ENCODE peak calls at places on chromosomes 12 and 14, in seven cellular contexts. I, V, O, R, B, P and D are unnamed samples.

GRCh38 chr14:84420236-84420635 is 1109.7 kb upstream of the FLRT2 start:
- DNase-seq in B (no peak), R (no peak), P (no peak), I (no peak), O (no peak), V (no peak), D (no peak)

GRCh38 chr12:60148109-60148508 is 552.3 kb downstream of the SLC16A7 start:
- DNase-seq in R (no peak), P (no peak), B (no peak), I (no peak), O (no peak), V (no peak), D (no peak)

GRCh38 chr12:54933381-54933780 is 51.2 kb downstream of the TESPA1 start:
- DNase-seq in P (no peak), V (no peak), O (no peak), R (no peak), I (no peak), B (no peak), D (no peak)

GRCh38 chr12:66011731-66012130 is 118.8 kb downstream of the LLPH start:
- DNase-seq in V (no peak), B (no peak), R (no peak), O (no peak), I (no peak), P (no peak), D (no peak)

GRCh38 chr12:513446-513845 is 53.7 kb downstream of the B4GALNT3 start:
- DNase-seq in V (no peak), B (no peak), I (no peak), P (no peak), O (no peak), R (no peak), D (no peak)

GRCh38 chr12:130111965-130112496 is 50.2 kb upstream of the FZD10 start:
- DNase-seq in V (no peak), I (no peak), B (no peak), O (no peak), P (no peak), R (no peak), D (no peak)

GRCh38 chr12:124599074-124599999 is 31.9 kb upstream of the NCOR2 start:
- DNase-seq in V (no peak), P (no peak), R (no peak), I (no peak), B (no peak), O (no peak), D (no peak)

GRCh38 chr12:94305293-94305957 is 154.2 kb downstream of the CEP83 start:
- DNase-seq in V (no peak), I (no peak), P (no peak), B (no peak), O (no peak), R (no peak), D (no peak)

GRCh38 chr12:52627395-52628110 is 9.2 kb upstream of the KRT73 start:
- DNase-seq in O (no peak), V (no peak), B (no peak), I (no peak), P (no peak), R (no peak), D (no peak)

GRCh38 chr12:101666017-101666728 is 31.3 kb upstream of the CHPT1 start:
- DNase-seq in R (no peak), P (no peak), I (no peak), B (no peak), O (no peak), V (no peak), D (no peak)

GRCh38 chr12:41709463-41710285 is 435.0 kb downstream of the GXYLT1 start:
- DNase-seq in V (no peak), P (no peak), R (no peak), O (no peak), B (no peak), I (no peak), D (no peak)

GRCh38 chr12:1791104-1791927 is 29.0 kb upstream of the LRTM2 start:
- DNase-seq in P (peak), B (peak), R (no peak), O (no peak), V (no peak), I (peak), D (no peak)

GRCh38 chr14:100533647-100534485 is 53.4 kb downstream of the BEGAIN start:
- DNase-seq in P (peak), O (peak), R (no peak), I (peak), B (no peak), V (peak), D (no peak)

GRCh38 chr14:60760209-60760608 is 25.6 kb downstream of the MNAT1 start:
- DNase-seq in I (no peak), O (no peak), P (no peak), R (no peak), V (no peak), B (no peak), D (no peak)

GRCh38 chr12:78421011-78421410 is 443.6 kb upstream of the SYT1 start:
- DNase-seq in P (no peak), B (no peak), O (no peak), V (no peak), R (no peak), I (no peak), D (no peak)

GRCh38 chr14:70890842-70891442 is 16.3 kb upstream of the PCNX1 start:
- DNase-seq in P (no peak), R (no peak), B (no peak), V (no peak), O (no peak), I (no peak), D (no peak)

GRCh38 chr12:10241781-10242180 is 29.1 kb downstream of the GABARAPL1 start:
- DNase-seq in P (no peak), V (no peak), I (no peak), O (no peak), B (no peak), R (no peak), D (no peak)

GRCh38 chr12:116697305-116698130 is 40.4 kb downstream of the SPRING1 start:
- DNase-seq in V (no peak), O (no peak), I (no peak), B (peak), P (peak), R (no peak), D (no peak)

GRCh38 chr12:105317453-105317852 is 13.0 kb upstream of the C12orf75 start:
- DNase-seq in R (no peak), V (no peak), P (no peak), O (no peak), I (no peak), B (no peak), D (no peak)

GRCh38 chr12:125185311-125185739 is 120.1 kb downstream of the AACS start:
- DNase-seq in O (no peak), R (no peak), I (no peak), V (no peak), P (peak), B (no peak), D (no peak)

GRCh38 chr12:6204533-6205143 is 4.4 kb downstream of the CD9 start:
- DNase-seq in V (no peak), P (no peak), B (no peak), O (no peak), R (no peak), I (no peak), D (no peak)

GRCh38 chr12:113929312-113929989 is 36.7 kb downstream of the RBM19 start:
- DNase-seq in O (no peak), P (no peak), R (no peak), B (no peak), I (no peak), V (no peak), D (no peak)

GRCh38 chr14:27077181-27077738 is 479.4 kb upstream of the NOVA1 start:
- DNase-seq in I (no peak), P (no peak), R (no peak), O (no peak), B (peak), V (no peak), D (no peak)

GRCh38 chr12:43758247-43758727 is 303 bp downstream of the PUS7L start:
- DNase-seq in O (peak), I (peak), B (no peak), P (peak), V (no peak), R (peak), D (no peak)

GRCh38 chr12:84904051-84904450 is 8.5 kb downstream of the SLC6A15 start:
- DNase-seq in P (no peak), O (no peak), B (no peak), I (no peak), R (no peak), V (no peak), D (no peak)

GRCh38 chr12:122955151-122955550 is 11.1 kb downstream of the ABCB9 start:
- DNase-seq in B (no peak), P (no peak), I (no peak), V (no peak), O (no peak), R (no peak), D (no peak)

GRCh38 chr14:101584049-101584859 is 23.0 kb downstream of the DIO3 start:
- DNase-seq in R (no peak), O (no peak), P (peak), I (peak), B (no peak), V (peak), D (peak)

GRCh38 chr12:9039397-9039977 is 50.1 kb downstream of the KLRG1 start:
- DNase-seq in R (no peak), V (no peak), P (no peak), B (peak), I (no peak), O (no peak), D (peak)

GRCh38 chr14:101125719-101126375 is 222.3 kb upstream of the RTL1 start:
- DNase-seq in P (peak), R (no peak), I (peak), B (no peak), V (no peak), O (no peak), D (no peak)

GRCh38 chr12:80556566-80556965 is 112.5 kb downstream of the PTPRQ start:
- DNase-seq in I (no peak), R (no peak), O (no peak), B (no peak), V (no peak), P (no peak), D (no peak)

GRCh38 chr12:1474567-1475153 is 119.7 kb downstream of the FBXL14 start:
- DNase-seq in B (peak), R (no peak), V (no peak), I (no peak), P (no peak), O (no peak), D (no peak)

GRCh38 chr14:35240233-35240632 is 51.9 kb upstream of the PSMA6 start:
- DNase-seq in I (no peak), B (no peak), R (no peak), P (no peak), V (no peak), O (no peak), D (no peak)

GRCh38 chr14:61662437-61663311 is 32.6 kb upstream of the HIF1A start:
- DNase-seq in V (no peak), O (no peak), P (no peak), R (no peak), I (no peak), B (peak), D (no peak)

GRCh38 chr14:78154827-78155226 is 15.3 kb upstream of the NRXN3 start:
- DNase-seq in P (no peak), V (no peak), O (no peak), I (no peak), B (no peak), R (no peak), D (peak)

GRCh38 chr14:104172349-104172748 is 34.0 kb downstream of the KIF26A start:
- DNase-seq in V (no peak), R (no peak), P (no peak), B (no peak), O (no peak), I (no peak), D (no peak)